ENCODE peak calls at places on chromosomes 11 and 22, in ten cellular contexts. E, L, W, F, S, Q, V, D, G and I are unnamed samples.

GRCh38 chr11:18706330-18707243 is 8.0 kb downstream of the TMEM86A start:
- DNase-seq in E (no peak), Q (peak), V (peak), G (no peak), L (peak), W (peak), S (no peak), F (no peak), D (peak), I (no peak)

GRCh38 chr11:33040127-33040861 is 922 bp downstream of the TCP11L1 start:
- DNase-seq in S (no peak), E (no peak), D (peak), Q (peak), V (no peak), L (peak), G (no peak), W (no peak), F (no peak), I (peak)

GRCh38 chr11:69880803-69881445 is 61.7 kb upstream of the FGF3 start:
- DNase-seq in L (no peak), V (no peak), W (no peak), E (peak), G (no peak), S (no peak), F (no peak), D (no peak), Q (no peak), I (no peak)

GRCh38 chr11:46906596-46906995 is 11.8 kb downstream of the LRP4 start:
- DNase-seq in Q (no peak), F (no peak), G (peak), L (peak), S (no peak), E (no peak), V (no peak), W (no peak), D (no peak), I (no peak)

GRCh38 chr22:30208631-30209603 is 37.6 kb downstream of the LIF start:
- DNase-seq in S (no peak), F (peak), L (peak), D (peak), E (no peak), G (no peak), W (peak), V (peak), Q (no peak), I (peak)

GRCh38 chr11:80849253-80849652 is 1408.4 kb upstream of the TENM4 start:
- DNase-seq in W (no peak), Q (no peak), E (no peak), G (no peak), L (no peak), S (no peak), V (no peak), F (no peak), D (no peak), I (no peak)

GRCh38 chr11:111976614-111977140 is 39.5 kb downstream of the DIXDC1 start:
- DNase-seq in D (peak), Q (no peak), E (no peak), W (no peak), S (no peak), L (peak), F (no peak), V (peak), G (no peak), I (no peak)

GRCh38 chr22:43378011-43378704 is 33.7 kb upstream of the MPPED1 start:
- DNase-seq in F (no peak), V (no peak), S (no peak), D (no peak), E (no peak), L (peak), W (peak), G (no peak), Q (no peak), I (no peak)

GRCh38 chr11:67698247-67698646 is 23.8 kb upstream of the ALDH3B2 start:
- DNase-seq in D (no peak), S (no peak), E (no peak), G (no peak), Q (peak), W (no peak), V (no peak), F (no peak), L (peak), I (peak)

GRCh38 chr11:39374963-39375698 is 2084.3 kb downstream of the LRRC4C start:
- DNase-seq in E (no peak), D (no peak), W (peak), S (no peak), L (peak), G (peak), V (no peak), F (no peak), Q (peak), I (peak)
- TF ChIP-seq CTCF in E (peak), D (peak), W (peak), S (peak), L (peak), G (peak), V (peak), F (peak), Q (peak), I (peak)

GRCh38 chr11:114261791-114262190 is 34.4 kb upstream of the NNMT start:
- DNase-seq in S (no peak), V (no peak), G (no peak), W (no peak), D (no peak), L (no peak), F (no peak), Q (no peak), E (peak), I (no peak)

GRCh38 chr11:114263510-114264170 is 32.6 kb upstream of the NNMT start:
- DNase-seq in W (peak), F (no peak), E (peak), S (no peak), L (no peak), V (no peak), D (no peak), G (no peak), Q (no peak), I (no peak)

GRCh38 chr11:114265084-114265878 is 30.9 kb upstream of the NNMT start:
- DNase-seq in W (no peak), L (no peak), Q (no peak), F (no peak), D (no peak), G (no peak), E (no peak), S (no peak), V (no peak), I (no peak)

GRCh38 chr11:114264381-114264780 is 31.8 kb upstream of the NNMT start:
- DNase-seq in V (no peak), E (peak), S (no peak), Q (no peak), D (no peak), L (no peak), W (no peak), G (no peak), F (no peak), I (no peak)

GRCh38 chr11:114262681-114263509 is 33.3 kb upstream of the NNMT start:
- DNase-seq in Q (no peak), D (no peak), S (no peak), G (peak), L (peak), V (no peak), W (peak), F (no peak), E (peak), I (peak)
- TF ChIP-seq CTCF in Q (peak), D (peak), S (peak), G (no peak), L (peak), V (peak), W (peak), F (peak), E (peak), I (peak)

DNA sequence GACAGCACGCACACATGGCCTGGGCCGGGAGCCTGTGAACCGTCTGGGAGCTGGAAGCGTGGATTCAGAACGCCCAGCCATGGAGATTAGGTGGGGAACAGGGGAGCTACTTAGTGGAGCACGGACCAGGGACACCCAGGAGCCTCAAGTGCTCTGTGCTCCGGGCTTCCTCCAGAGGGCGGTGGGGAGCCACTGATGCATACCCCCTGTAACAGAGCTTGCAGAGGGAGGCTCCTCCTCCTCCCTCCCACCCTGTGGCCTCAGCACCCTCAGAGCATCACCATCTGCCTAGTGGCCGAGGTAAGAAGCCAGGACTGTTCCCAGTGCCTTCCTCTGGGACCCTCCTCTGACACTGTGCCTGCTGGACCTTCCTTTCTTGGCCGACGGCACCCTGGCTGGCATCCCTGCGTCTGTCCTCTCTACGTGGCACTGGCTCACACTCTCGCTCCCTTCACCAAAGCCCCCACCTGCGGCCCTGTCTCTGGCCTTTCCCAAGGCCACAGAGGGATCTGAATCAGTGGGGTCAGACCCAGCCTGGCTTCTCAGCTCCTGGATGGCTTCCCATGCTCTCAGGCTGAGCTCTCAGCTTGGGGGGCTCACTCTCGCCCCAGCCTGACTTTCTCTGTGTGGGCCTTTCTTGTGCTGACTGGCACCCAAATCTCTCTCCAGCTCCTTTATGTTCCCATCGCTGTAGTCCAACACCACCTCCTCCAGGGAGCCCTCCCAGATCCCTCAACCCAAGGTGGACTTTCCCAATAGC is 780.9 kb downstream of the BRD1 start:
- DNase-seq in E (peak), F (no peak), Q (no peak), S (peak), L (no peak), D (peak), W (no peak), G (peak), V (peak), I (no peak)
- TF ChIP-seq CTCF in E (peak), F (peak), Q (peak), S (peak), L (no peak), D (peak), W (no peak), G (peak), V (peak), I (no peak)

GRCh38 chr22:28440517-28441366 is 238.9 kb downstream of the TTC28 start:
- DNase-seq in Q (no peak), V (no peak), L (peak), D (no peak), W (peak), S (no peak), G (no peak), F (no peak), E (no peak), I (peak)
- TF ChIP-seq CTCF in Q (no peak), V (no peak), L (no peak), D (no peak), W (no peak), S (no peak), G (no peak), F (no peak), E (no peak), I (peak)

GRCh38 chr22:44437493-44438015 is 60.5 kb downstream of the RTL6 start:
- DNase-seq in V (no peak), Q (no peak), W (no peak), D (no peak), L (peak), F (no peak), E (no peak), S (no peak), G (no peak), I (no peak)

GRCh38 chr22:44436656-44437492 is 61.2 kb downstream of the RTL6 start:
- DNase-seq in W (no peak), V (no peak), G (no peak), E (peak), F (no peak), S (no peak), Q (no peak), D (no peak), L (no peak), I (no peak)

GRCh38 chr22:44439356-44440223 is 58.4 kb downstream of the RTL6 start:
- DNase-seq in Q (no peak), G (no peak), D (no peak), W (no peak), S (no peak), L (no peak), F (no peak), V (no peak), E (peak), I (no peak)

GRCh38 chr22:44438481-44439131 is 59.4 kb downstream of the RTL6 start:
- DNase-seq in F (no peak), V (no peak), E (peak), Q (no peak), G (no peak), S (no peak), D (no peak), W (no peak), L (no peak), I (no peak)

DNA sequence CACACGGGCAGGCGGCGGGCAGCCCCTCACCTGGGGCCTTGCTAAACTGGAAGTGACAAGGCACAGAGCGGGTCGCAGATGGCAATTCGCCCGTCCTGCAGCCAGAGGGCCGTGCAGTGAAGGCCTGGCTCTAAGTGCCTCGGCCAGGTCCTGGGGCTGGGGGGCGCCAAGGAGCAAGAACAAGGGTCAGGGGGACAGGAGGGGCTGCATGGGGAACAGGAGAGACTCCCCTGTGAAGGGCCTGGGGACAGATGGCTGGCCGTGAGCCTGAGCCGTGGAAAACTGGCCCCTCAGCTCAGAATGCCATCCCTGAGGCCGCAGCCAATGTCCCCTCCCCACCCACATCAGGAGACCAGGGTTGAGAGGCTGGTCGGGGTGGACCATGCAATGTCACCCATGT is 60.0 kb downstream of the RTL6 start:
- DNase-seq in W (no peak), E (peak), F (no peak), G (no peak), D (no peak), Q (no peak), S (no peak), V (no peak), L (no peak), I (no peak)
- TF ChIP-seq CTCF in W (no peak), E (no peak), F (no peak), G (no peak), D (no peak), Q (no peak), S (peak), V (no peak), L (peak), I (no peak)

GRCh38 chr22:46738642-46738960 is 549 bp upstream of the CERK start:
- DNase-seq in E (no peak), D (no peak), L (no peak), S (no peak), V (peak), G (no peak), F (no peak), Q (no peak), W (no peak), I (no peak)

GRCh38 chr22:46737105-46737975 is 712 bp downstream of the CERK start:
- DNase-seq in Q (peak), S (peak), F (no peak), L (peak), G (peak), E (no peak), W (peak), D (no peak), V (peak), I (no peak)

GRCh38 chr22:46737976-46738641 is at the start of gene CERK:
- DNase-seq in S (peak), F (peak), V (peak), E (peak), Q (peak), L (peak), G (peak), D (peak), W (peak), I (peak)

GRCh38 chr22:46740910-46741785 is 3.1 kb upstream of the CERK start:
- DNase-seq in W (no peak), Q (no peak), V (peak), S (no peak), E (no peak), F (no peak), D (no peak), L (no peak), G (no peak), I (no peak)

DNA sequence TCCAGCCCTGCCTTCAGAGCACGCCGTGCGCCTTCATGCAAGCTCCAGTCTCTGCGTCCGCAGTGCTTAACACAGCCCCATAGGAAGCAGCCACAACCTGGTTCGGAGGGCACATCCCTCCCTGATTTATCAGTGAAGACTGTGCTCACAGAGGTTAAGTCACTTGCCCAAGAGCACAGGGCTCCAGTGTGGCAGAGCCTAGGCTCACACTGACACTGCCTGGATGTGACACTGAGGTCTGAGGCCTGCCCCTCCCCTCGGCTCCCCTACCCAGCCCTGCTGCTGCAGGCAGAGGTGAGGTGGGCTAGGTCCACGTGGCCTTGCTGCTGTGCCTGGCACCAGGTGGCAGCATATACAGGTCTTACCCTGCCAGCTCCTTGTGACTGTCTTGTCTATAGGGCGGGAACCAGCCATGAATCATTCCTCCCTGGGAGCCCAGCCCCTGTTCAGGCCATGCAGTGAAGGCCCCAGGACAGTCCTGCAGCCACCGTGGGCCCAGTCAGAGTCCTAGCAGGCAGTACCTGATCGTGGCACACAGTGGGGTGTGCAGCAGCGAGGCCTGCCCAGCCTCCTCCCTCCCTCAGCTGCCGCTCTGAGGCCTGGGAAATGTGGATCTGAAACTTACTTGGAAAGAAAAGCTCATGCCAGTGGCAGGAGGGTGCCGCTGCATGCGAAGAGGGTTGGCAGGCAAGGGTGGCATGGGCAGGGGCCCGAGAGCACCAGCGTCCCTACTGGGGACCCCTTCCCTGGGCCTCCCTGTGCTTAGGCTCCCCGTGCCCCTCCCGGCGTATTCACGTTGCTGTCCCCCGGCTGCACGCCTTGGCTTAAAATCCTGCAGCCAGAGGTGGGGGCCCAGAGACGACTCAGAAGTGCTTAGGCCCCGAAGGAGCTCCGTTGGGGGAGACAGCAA is 1.2 kb upstream of the CERK start:
- DNase-seq in F (no peak), L (peak), S (no peak), V (peak), G (no peak), Q (no peak), W (peak), E (no peak), D (no peak), I (peak)
- TF ChIP-seq CTCF in F (peak), L (peak), S (no peak), V (peak), G (no peak), Q (peak), W (peak), E (no peak), D (no peak), I (peak)

GRCh38 chr11:60130496-60130895 is 42.0 kb downstream of the MS4A2 start:
- DNase-seq in F (no peak), E (no peak), L (peak), Q (peak), G (peak), D (peak), V (no peak), S (no peak), W (peak), I (peak)
- TF ChIP-seq CTCF in F (no peak), E (peak), L (peak), Q (peak), G (peak), D (no peak), V (peak), S (peak), W (no peak), I (no peak)

GRCh38 chr22:35736701-35737100 is 19.0 kb downstream of the APOL5 start:
- DNase-seq in L (no peak), E (no peak), S (no peak), Q (no peak), G (no peak), V (no peak), D (no peak), F (no peak), W (no peak), I (no peak)

GRCh38 chr22:35739076-35739475 is 21.4 kb downstream of the APOL5 start:
- DNase-seq in W (no peak), D (no peak), F (no peak), E (no peak), Q (no peak), L (no peak), G (no peak), S (no peak), V (no peak), I (no peak)

GRCh38 chr22:35740616-35741015 is 22.9 kb downstream of the APOL5 start:
- DNase-seq in G (no peak), S (no peak), W (no peak), D (no peak), E (no peak), L (no peak), V (no peak), F (no peak), Q (no peak), I (no peak)

GRCh38 chr22:35742342-35743100 is 24.8 kb downstream of the APOL5 start:
- DNase-seq in L (peak), S (no peak), D (no peak), E (no peak), V (no peak), W (peak), Q (no peak), F (no peak), G (no peak), I (peak)

GRCh38 chr22:35739642-35740041 is 22.0 kb downstream of the APOL5 start:
- DNase-seq in F (no peak), Q (no peak), G (no peak), D (no peak), L (no peak), V (no peak), W (no peak), E (no peak), S (no peak), I (no peak)
- TF ChIP-seq CTCF in F (no peak), Q (no peak), G (no peak), D (no peak), L (peak), V (peak), W (peak), E (no peak), S (peak), I (peak)